ENCODE peak calls at places on chromosomes 6 and 20, in five cellular contexts. H is fibroblast of the aortic adventitia, W is GM20000, Y is adrenal gland, D is breast epithelium. M is an unnamed sample.

GRCh38 chr6:104573372-104573771 is 286.3 kb downstream of the HACE1 start:
- DNase-seq in H (no peak), W (no peak), Y (no peak), D (no peak), M (no peak)

GRCh38 chr6:170460606-170461005 is 92.5 kb downstream of the PSMB1 start:
- DNase-seq in H (no peak), W (no peak), Y (no peak), D (no peak), M (no peak)

GRCh38 chr6:74333406-74333805 is 637.4 kb downstream of the CD109 start:
- DNase-seq in H (peak; percentile 37), W (no peak), Y (no peak), D (no peak), M (no peak)

GRCh38 chr20:555933-556332 is 12.3 kb upstream of the CSNK2A1 start:
- DNase-seq in H (peak; percentile 46), W (no peak), Y (no peak), D (no peak), M (no peak)

GRCh38 chr20:51447097-51447764 is 95.3 kb downstream of the NFATC2 start:
- DNase-seq in H (peak; percentile 98), W (no peak), Y (no peak), D (peak; percentile 74), M (no peak)

GRCh38 chr6:158285321-158285960 is 26.8 kb upstream of the TULP4 start:
- DNase-seq in H (peak; percentile 43), W (no peak), Y (no peak), D (no peak), M (no peak)

GRCh38 chr20:11235058-11235457 is 561.3 kb upstream of the JAG1 start:
- DNase-seq in H (peak; percentile 52), W (no peak), Y (no peak), D (no peak), M (no peak)

GRCh38 chr6:121506761-121507754 is 71.6 kb downstream of the GJA1 start:
- DNase-seq in H (peak; percentile 89), W (no peak), Y (no peak), D (no peak), M (no peak)

GRCh38 chr20:7689151-7689550 is 251.1 kb downstream of the HAO1 start:
- DNase-seq in H (no peak), W (no peak), Y (no peak), D (no peak), M (no peak)

GRCh38 chr20:50013976-50014375 is 31.2 kb downstream of the SNAI1 start:
- DNase-seq in H (no peak), W (no peak), Y (no peak), D (no peak), M (no peak)

GRCh38 chr6:3610206-3610605 is 141.3 kb downstream of the PXDC1 start:
- DNase-seq in H (no peak), W (no peak), Y (no peak), D (peak; percentile 45), M (no peak)

GRCh38 chr20:17500826-17501225 is 30.4 kb downstream of the BFSP1 start:
- DNase-seq in H (no peak), W (no peak), Y (no peak), D (no peak), M (no peak)

GRCh38 chr6:126033696-126034095 is 47.4 kb downstream of the TRMT11 start:
- DNase-seq in H (peak; percentile 97), W (peak; percentile 24), Y (peak; percentile 21), D (no peak), M (no peak)

GRCh38 chr6:811186-811585 is 118.2 kb upstream of the EXOC2 start:
- DNase-seq in H (no peak), W (no peak), Y (no peak), D (no peak), M (no peak)

GRCh38 chr6:130158061-130158460 is 64.7 kb downstream of the SAMD3 start:
- DNase-seq in H (peak; percentile 37), W (no peak), Y (no peak), D (no peak), M (no peak)

GRCh38 chr6:57262901-57263694 is 41.0 kb upstream of the RAB23 start:
- DNase-seq in H (peak; percentile 97), W (no peak), Y (no peak), D (no peak), M (no peak)

GRCh38 chr20:3771552-3772058 is 4.1 kb upstream of the ADISSP start:
- DNase-seq in H (no peak), W (no peak), Y (no peak), D (no peak), M (no peak)

GRCh38 chr20:16922834-16923233 is 174.7 kb downstream of the OTOR start:
- DNase-seq in H (peak; percentile 15), W (no peak), Y (no peak), D (no peak), M (no peak)

GRCh38 chr20:50294164-50295088 is 103.8 kb downstream of the CEBPB start:
- DNase-seq in H (no peak), W (no peak), Y (no peak), D (no peak), M (no peak)

GRCh38 chr6:153129873-153130514 is 1.1 kb downstream of the RGS17 start:
- DNase-seq in H (peak; percentile 25), W (peak; percentile 46), Y (no peak), D (no peak), M (no peak)

GRCh38 chr6:79810878-79811277 is 136.5 kb downstream of the ELOVL4 start:
- DNase-seq in H (no peak), W (no peak), Y (no peak), D (no peak), M (no peak)

GRCh38 chr6:14578994-14579393 is 461.4 kb downstream of the CD83 start:
- DNase-seq in H (no peak), W (no peak), Y (no peak), D (no peak), M (no peak)

GRCh38 chr20:8132632-8133587 is 844 bp downstream of the PLCB1 start:
- DNase-seq in H (peak; percentile 48), W (no peak), Y (peak; percentile 69), D (peak; percentile 58), M (no peak)

GRCh38 chr6:35258858-35259193 is 709 bp upstream of the ZNF76 start:
- DNase-seq in H (peak; percentile 58), W (no peak), Y (no peak), D (no peak), M (no peak)

GRCh38 chr6:21109421-21110178 is 484.0 kb upstream of the SOX4 start:
- DNase-seq in H (peak; percentile 85), W (peak; percentile 8), Y (no peak), D (no peak), M (no peak)

GRCh38 chr20:34037767-34038166 is 44.1 kb downstream of the RALY start:
- DNase-seq in H (peak; percentile 92), W (no peak), Y (no peak), D (no peak), M (no peak)

GRCh38 chr6:13096084-13096483 is 232.3 kb downstream of the TBC1D7 start:
- DNase-seq in H (no peak), W (no peak), Y (no peak), D (no peak), M (no peak)

GRCh38 chr6:4624726-4625125 is 151.5 kb upstream of the CDYL start:
- DNase-seq in H (no peak), W (no peak), Y (no peak), D (no peak), M (no peak)

GRCh38 chr20:35271904-35272303 is 6.0 kb downstream of the MMP24OS start:
- DNase-seq in H (peak; percentile 33), W (no peak), Y (no peak), D (no peak), M (no peak)

GRCh38 chr6:108589244-108589730 is 28.6 kb downstream of the FOXO3 start:
- DNase-seq in H (peak; percentile 76), W (peak; percentile 22), Y (peak; percentile 34), D (peak; percentile 85), M (no peak)
- TF ChIP-seq CTCF in H (no peak), W (no peak), Y (no peak), D (no peak), M (no peak)

GRCh38 chr6:83114164-83114563 is 46.7 kb downstream of the DOP1A start:
- DNase-seq in H (peak; percentile 21), W (no peak), Y (no peak), D (no peak), M (no peak)
- TF ChIP-seq CTCF in H (no peak), W (no peak), Y (no peak), D (no peak), M (no peak)

GRCh38 chr6:25027221-25027916 is 91.6 kb upstream of the RIPOR2 start:
- DNase-seq in H (no peak), W (peak; percentile 79), Y (no peak), D (no peak), M (no peak)
- TF ChIP-seq CTCF in H (no peak), W (peak; percentile 64), Y (no peak), D (no peak), M (no peak)

GRCh38 chr6:135087403-135087802 is 32.8 kb upstream of the HBS1L start:
- DNase-seq in H (no peak), W (no peak), Y (no peak), D (no peak), M (no peak)
- TF ChIP-seq CTCF in H (no peak), W (peak; percentile 15), Y (no peak), D (no peak), M (no peak)

DNA sequence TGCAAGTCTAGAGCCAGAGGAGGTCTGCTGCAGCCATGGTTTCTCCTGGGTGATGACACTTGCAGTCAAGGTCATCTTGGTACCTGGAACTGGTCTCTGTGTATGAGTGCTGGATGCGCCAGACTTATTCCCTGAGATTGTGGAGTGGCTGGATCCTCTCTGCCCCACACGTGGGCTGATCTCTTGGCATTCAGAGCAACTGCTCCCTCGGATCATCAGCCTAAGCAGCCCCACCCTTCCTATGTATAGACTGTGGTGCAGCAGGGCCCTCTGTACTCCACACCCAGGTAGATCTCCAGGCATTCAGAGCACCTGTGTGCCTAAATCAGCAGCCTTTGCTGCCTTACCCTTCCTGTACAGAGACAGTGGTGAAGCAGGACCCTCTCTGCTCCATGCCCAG is 12.1 kb upstream of the CST4 start:
- DNase-seq in H (no peak), W (no peak), Y (no peak), D (no peak), M (no peak)
- TF ChIP-seq CTCF in H (no peak), W (no peak), Y (no peak), D (no peak), M (no peak)

GRCh38 chr20:38649275-38649891 is 47.8 kb downstream of the ARHGAP40 start:
- DNase-seq in H (peak; percentile 27), W (peak; percentile 44), Y (no peak), D (no peak), M (no peak)
- TF ChIP-seq CTCF in H (peak; percentile 50), W (peak; percentile 48), Y (peak; percentile 45), D (no peak), M (peak; percentile 44)